ENCODE peak calls at places on chromosomes 6 and 20, in five cellular contexts. One of them, this sample, is unnamed.

GRCh38 chr6:150027806-150028565 is 2.7 kb upstream of the RAET1L start:
- DNase-seq in GOT3: no peak
- DNase-seq in CD8-positive, alpha-beta T cell: no peak
- DNase-seq in endothelial cell: no peak
- DNase-seq in ELR: no peak
- DNase-seq in this sample: no peak

GRCh38 chr6:145112711-145113148 is 622.6 kb downstream of the EPM2A start:
- DNase-seq in GOT3: no peak
- DNase-seq in CD8-positive, alpha-beta T cell: no peak
- DNase-seq in ELR: no peak
- DNase-seq in endothelial cell: no peak
- DNase-seq in this sample: no peak

GRCh38 chr6:69961251-69961650 is 94.9 kb downstream of the COL19A1 start:
- DNase-seq in endothelial cell: no peak
- DNase-seq in GOT3: no peak
- DNase-seq in ELR: no peak
- DNase-seq in CD8-positive, alpha-beta T cell: no peak
- DNase-seq in this sample: no peak

GRCh38 chr6:28335040-28335563 is 846 bp downstream of the ZSCAN31 start:
- DNase-seq in CD8-positive, alpha-beta T cell: no peak
- DNase-seq in GOT3: no peak
- DNase-seq in endothelial cell: no peak
- DNase-seq in ELR: no peak
- DNase-seq in this sample: no peak

GRCh38 chr6:44452725-44453124 is 65.2 kb downstream of the CDC5L start:
- DNase-seq in endothelial cell: no peak
- DNase-seq in CD8-positive, alpha-beta T cell: no peak
- DNase-seq in ELR: peak
- DNase-seq in GOT3: no peak
- DNase-seq in this sample: no peak

GRCh38 chr20:15637971-15638754 is 935.1 kb downstream of the KIF16B start:
- DNase-seq in GOT3: no peak
- DNase-seq in endothelial cell: no peak
- DNase-seq in CD8-positive, alpha-beta T cell: no peak
- DNase-seq in ELR: no peak
- DNase-seq in this sample: no peak

GRCh38 chr20:56393133-56393472 is 658 bp downstream of the CSTF1 start:
- DNase-seq in ELR: peak
- DNase-seq in CD8-positive, alpha-beta T cell: no peak
- DNase-seq in GOT3: no peak
- DNase-seq in endothelial cell: no peak
- DNase-seq in this sample: no peak

GRCh38 chr6:14729186-14729871 is 516.5 kb upstream of the JARID2 start:
- DNase-seq in endothelial cell: no peak
- DNase-seq in GOT3: no peak
- DNase-seq in CD8-positive, alpha-beta T cell: no peak
- DNase-seq in ELR: no peak
- DNase-seq in this sample: no peak

GRCh38 chr6:170210651-170211403 is 80.1 kb downstream of the DLL1 start:
- DNase-seq in endothelial cell: peak
- DNase-seq in CD8-positive, alpha-beta T cell: no peak
- DNase-seq in GOT3: no peak
- DNase-seq in ELR: no peak
- DNase-seq in this sample: no peak

GRCh38 chr6:32615885-32616532 is 21.2 kb upstream of the HLA-DQA1 start:
- DNase-seq in ELR: no peak
- DNase-seq in endothelial cell: no peak
- DNase-seq in CD8-positive, alpha-beta T cell: no peak
- DNase-seq in GOT3: no peak
- DNase-seq in this sample: no peak

GRCh38 chr6:1461736-1462135 is 72.4 kb downstream of the FOXF2 start:
- DNase-seq in endothelial cell: no peak
- DNase-seq in CD8-positive, alpha-beta T cell: no peak
- DNase-seq in GOT3: no peak
- DNase-seq in ELR: no peak
- DNase-seq in this sample: no peak

GRCh38 chr6:149230729-149231434 is 86.6 kb upstream of the TAB2 start:
- DNase-seq in GOT3: no peak
- DNase-seq in ELR: no peak
- DNase-seq in endothelial cell: no peak
- DNase-seq in CD8-positive, alpha-beta T cell: no peak
- DNase-seq in this sample: no peak

GRCh38 chr6:77123527-77123926 is 339.8 kb downstream of the HTR1B start:
- DNase-seq in endothelial cell: no peak
- DNase-seq in ELR: peak
- DNase-seq in CD8-positive, alpha-beta T cell: no peak
- DNase-seq in GOT3: no peak
- DNase-seq in this sample: no peak

GRCh38 chr6:51965222-51965801 is 122.1 kb downstream of the PKHD1 start:
- DNase-seq in ELR: no peak
- DNase-seq in endothelial cell: no peak
- DNase-seq in CD8-positive, alpha-beta T cell: no peak
- DNase-seq in GOT3: no peak
- DNase-seq in this sample: no peak

GRCh38 chr6:154157082-154157481 is 118.0 kb downstream of the OPRM1 start:
- DNase-seq in CD8-positive, alpha-beta T cell: no peak
- DNase-seq in ELR: no peak
- DNase-seq in endothelial cell: no peak
- DNase-seq in GOT3: no peak
- DNase-seq in this sample: no peak

GRCh38 chr6:41085182-41085581 is 12.4 kb downstream of the NFYA start:
- DNase-seq in endothelial cell: no peak
- DNase-seq in CD8-positive, alpha-beta T cell: no peak
- DNase-seq in ELR: no peak
- DNase-seq in GOT3: no peak
- DNase-seq in this sample: no peak

GRCh38 chr6:51266569-51266968 is 447.9 kb downstream of the TFAP2B start:
- DNase-seq in endothelial cell: no peak
- DNase-seq in GOT3: no peak
- DNase-seq in CD8-positive, alpha-beta T cell: no peak
- DNase-seq in ELR: no peak
- DNase-seq in this sample: peak

GRCh38 chr6:11754625-11755289 is 23.8 kb downstream of the ADTRP start:
- DNase-seq in endothelial cell: no peak
- DNase-seq in CD8-positive, alpha-beta T cell: no peak
- DNase-seq in GOT3: no peak
- DNase-seq in ELR: peak
- DNase-seq in this sample: no peak

GRCh38 chr20:10366898-10367419 is 67.1 kb downstream of the MKKS start:
- DNase-seq in endothelial cell: no peak
- DNase-seq in GOT3: no peak
- DNase-seq in ELR: no peak
- DNase-seq in CD8-positive, alpha-beta T cell: no peak
- DNase-seq in this sample: no peak

GRCh38 chr6:55293116-55293515 is 34.2 kb upstream of the GFRAL start:
- DNase-seq in endothelial cell: no peak
- DNase-seq in ELR: peak
- DNase-seq in CD8-positive, alpha-beta T cell: no peak
- DNase-seq in GOT3: no peak
- DNase-seq in this sample: no peak

GRCh38 chr6:79634491-79634890 is 3.4 kb downstream of the SH3BGRL2 start:
- DNase-seq in CD8-positive, alpha-beta T cell: no peak
- DNase-seq in ELR: no peak
- DNase-seq in GOT3: no peak
- DNase-seq in endothelial cell: no peak
- DNase-seq in this sample: no peak

GRCh38 chr6:147390909-147391536 is 117.5 kb upstream of the SAMD5 start:
- DNase-seq in ELR: peak
- DNase-seq in CD8-positive, alpha-beta T cell: no peak
- DNase-seq in endothelial cell: peak
- DNase-seq in GOT3: no peak
- DNase-seq in this sample: peak

GRCh38 chr6:44537306-44538049 is 150.0 kb downstream of the CDC5L start:
- DNase-seq in endothelial cell: no peak
- DNase-seq in GOT3: no peak
- DNase-seq in CD8-positive, alpha-beta T cell: no peak
- DNase-seq in ELR: no peak
- DNase-seq in this sample: no peak

GRCh38 chr6:20811112-20811746 is 277.0 kb downstream of the CDKAL1 start:
- DNase-seq in CD8-positive, alpha-beta T cell: no peak
- DNase-seq in ELR: peak
- DNase-seq in endothelial cell: peak
- DNase-seq in GOT3: peak
- DNase-seq in this sample: peak

GRCh38 chr6:135128268-135128914 is 52.7 kb upstream of the MYB start:
- DNase-seq in GOT3: no peak
- DNase-seq in ELR: no peak
- DNase-seq in endothelial cell: no peak
- DNase-seq in CD8-positive, alpha-beta T cell: peak
- DNase-seq in this sample: no peak

GRCh38 chr20:39004508-39004907 is 42.4 kb downstream of the DHX35 start:
- DNase-seq in ELR: no peak
- DNase-seq in endothelial cell: no peak
- DNase-seq in GOT3: no peak
- DNase-seq in CD8-positive, alpha-beta T cell: peak
- DNase-seq in this sample: no peak

GRCh38 chr20:53974785-53975555 is 95.4 kb downstream of the BCAS1 start:
- DNase-seq in endothelial cell: no peak
- DNase-seq in CD8-positive, alpha-beta T cell: no peak
- DNase-seq in ELR: no peak
- DNase-seq in GOT3: no peak
- DNase-seq in this sample: no peak

GRCh38 chr6:148831531-148831930 is 84.7 kb downstream of the UST start:
- DNase-seq in CD8-positive, alpha-beta T cell: no peak
- DNase-seq in endothelial cell: no peak
- DNase-seq in ELR: no peak
- DNase-seq in GOT3: no peak
- DNase-seq in this sample: no peak

GRCh38 chr20:19827818-19828217 is 69.8 kb downstream of the RIN2 start:
- DNase-seq in GOT3: no peak
- DNase-seq in ELR: no peak
- DNase-seq in CD8-positive, alpha-beta T cell: no peak
- DNase-seq in endothelial cell: no peak
- DNase-seq in this sample: no peak

GRCh38 chr6:84623956-84624680 is 140.3 kb downstream of the TBX18 start:
- DNase-seq in ELR: peak
- DNase-seq in endothelial cell: no peak
- DNase-seq in GOT3: no peak
- DNase-seq in CD8-positive, alpha-beta T cell: no peak
- DNase-seq in this sample: peak

GRCh38 chr6:82362868-82363267 is 749 bp upstream of the TPBG start:
- DNase-seq in GOT3: no peak
- DNase-seq in CD8-positive, alpha-beta T cell: no peak
- DNase-seq in ELR: peak
- DNase-seq in endothelial cell: no peak
- DNase-seq in this sample: peak

GRCh38 chr20:62517168-62517567 is 41.4 kb upstream of the GATA5 start:
- DNase-seq in GOT3: no peak
- DNase-seq in endothelial cell: no peak
- DNase-seq in ELR: no peak
- DNase-seq in CD8-positive, alpha-beta T cell: no peak
- DNase-seq in this sample: no peak